ENCODE peak calls at places on chromosomes 12 and 14, in four cellular contexts. T, S, A and U are unnamed samples. For H3K4me1 and H3K36me3, the result is how much of the 10 kb centered on the place peaks cover.

GRCh38 chr12:132955094-132955932 is 793 bp downstream of the ZNF605 start:
- DNase-seq in T (peak), S (no peak), A (no peak), U (no peak)

GRCh38 chr14:35046048-35046750 is at the start of gene FAM177A1:
- DNase-seq in T (peak), S (peak), A (peak), U (peak)

GRCh38 chr12:48961801-48962200 is 4.5 kb upstream of the ARF3 start:
- DNase-seq in T (no peak), S (no peak), A (no peak), U (no peak)

GRCh38 chr12:120996133-120996746 is 17.9 kb downstream of the HNF1A start:
- DNase-seq in T (no peak), S (no peak), A (no peak), U (no peak)

GRCh38 chr14:93009471-93010117 is 86.6 kb downstream of the CHGA start:
- DNase-seq in T (no peak), S (no peak), A (no peak), U (no peak)

GRCh38 chr14:90795744-90796143 is 20.5 kb downstream of the TTC7B start:
- DNase-seq in T (no peak), S (no peak), A (no peak), U (no peak)

GRCh38 chr14:58133739-58134138 is 18.3 kb downstream of the ARMH4 start:
- DNase-seq in T (no peak), S (no peak), A (no peak), U (no peak)

GRCh38 chr14:28101992-28102391 is 664.6 kb upstream of the FOXG1 start:
- DNase-seq in T (no peak), S (no peak), A (no peak), U (no peak)

GRCh38 chr14:80926706-80927384 is 14.7 kb downstream of the CEP128 start:
- DNase-seq in T (no peak), S (no peak), A (no peak), U (no peak)

GRCh38 chr12:112303004-112303403 is 79.2 kb downstream of the HECTD4 start:
- DNase-seq in T (no peak), S (no peak), A (peak), U (peak)

GRCh38 chr12:45232771-45233372 is 17.0 kb downstream of the ANO6 start:
- DNase-seq in T (peak), S (no peak), A (peak), U (peak)

GRCh38 chr12:98863167-98863566 is 218.1 kb downstream of the APAF1 start:
- DNase-seq in T (no peak), S (no peak), A (no peak), U (peak)

GRCh38 chr14:92958373-92959188 is 35.6 kb downstream of the CHGA start:
- DNase-seq in T (no peak), S (no peak), A (no peak), U (no peak)

GRCh38 chr12:110005319-110005973 is 6.2 kb downstream of the ANKRD13A start:
- DNase-seq in T (no peak), S (no peak), A (no peak), U (no peak)

GRCh38 chr12:17030338-17030737 is 424.4 kb upstream of the LMO3 start:
- DNase-seq in T (no peak), S (no peak), A (no peak), U (no peak)

GRCh38 chr14:65791551-65791981 is 379.0 kb downstream of the FUT8 start:
- DNase-seq in T (no peak), S (no peak), A (peak), U (no peak)

GRCh38 chr12:122001379-122002209 is 20.1 kb upstream of the BCL7A start:
- DNase-seq in T (no peak), S (no peak), A (no peak), U (no peak)

GRCh38 chr14:65382586-65382985 is 29.9 kb upstream of the FUT8 start:
- DNase-seq in T (no peak), S (no peak), A (no peak), U (no peak)

GRCh38 chr12:52603314-52603713 is 2.1 kb upstream of the KRT72 start:
- DNase-seq in T (no peak), S (no peak), A (no peak), U (no peak)

GRCh38 chr12:70664463-70664862 is 27.2 kb upstream of the PTPRB start:
- DNase-seq in T (no peak), S (no peak), A (no peak), U (no peak)

GRCh38 chr12:6771091-6771495 is 1.2 kb upstream of the LAG3 start:
- DNase-seq in T (no peak), S (no peak), A (no peak), U (no peak)
- H3K4me1 ChIP-seq in T (half or more), S (under half), A (under half), U (under half)

GRCh38 chr14:73124180-73124894 is 12.0 kb upstream of the PSEN1 start:
- DNase-seq in T (no peak), S (no peak), A (no peak), U (no peak)
- TF ChIP-seq SUZ12 in T (no peak), S (no peak), A (no peak), U (no peak)

DNA sequence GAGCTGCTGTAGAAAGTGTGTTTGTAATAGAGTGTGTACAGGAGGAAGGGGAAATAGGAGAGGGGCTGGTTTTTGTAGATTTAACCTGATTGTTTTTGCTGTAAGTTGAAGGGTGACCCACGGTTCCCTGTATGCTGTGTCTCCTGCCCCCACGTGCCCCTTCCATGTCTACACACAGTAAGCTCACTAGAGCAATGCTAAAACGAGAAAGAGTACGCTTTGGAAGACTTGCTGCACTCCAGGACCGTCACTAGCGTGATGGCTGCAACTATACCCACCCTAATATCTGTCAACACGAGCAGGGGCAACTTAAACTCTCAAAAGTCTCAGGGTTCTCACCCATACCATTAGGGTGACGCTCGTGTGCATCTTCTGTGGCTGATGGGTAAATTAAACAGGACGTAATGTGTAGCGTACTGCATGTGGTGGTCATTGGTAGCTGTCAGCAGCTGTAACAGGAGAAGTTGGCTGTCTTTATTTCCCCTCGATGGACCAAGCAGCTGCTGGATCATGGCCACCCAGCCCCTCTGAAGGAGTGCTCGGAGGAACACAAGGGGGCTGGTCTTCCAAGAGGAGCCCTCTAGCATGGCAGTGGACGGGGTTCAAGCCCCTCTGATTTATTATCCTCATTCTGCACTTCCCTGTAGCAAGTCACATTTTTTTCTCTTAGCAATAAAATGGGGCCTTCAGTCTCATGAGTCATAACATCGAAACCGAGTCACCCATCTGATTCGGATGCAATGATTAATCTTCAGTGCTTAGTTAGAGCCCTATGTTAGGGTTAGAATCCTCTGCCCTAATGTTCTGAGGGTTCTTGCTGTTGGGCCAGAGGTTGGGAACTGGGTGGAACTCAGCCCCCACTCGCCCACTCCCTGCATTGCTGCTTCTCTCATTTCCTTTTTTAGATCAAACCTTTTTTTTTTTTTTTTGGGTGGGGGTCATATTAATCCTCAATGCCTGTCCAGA is 14.0 kb downstream of the CCND2 start:
- DNase-seq in T (no peak), S (no peak), A (no peak), U (no peak)
- H3K36me3 ChIP-seq in T (under half), S (under half), A (half or more), U (half or more)

DNA sequence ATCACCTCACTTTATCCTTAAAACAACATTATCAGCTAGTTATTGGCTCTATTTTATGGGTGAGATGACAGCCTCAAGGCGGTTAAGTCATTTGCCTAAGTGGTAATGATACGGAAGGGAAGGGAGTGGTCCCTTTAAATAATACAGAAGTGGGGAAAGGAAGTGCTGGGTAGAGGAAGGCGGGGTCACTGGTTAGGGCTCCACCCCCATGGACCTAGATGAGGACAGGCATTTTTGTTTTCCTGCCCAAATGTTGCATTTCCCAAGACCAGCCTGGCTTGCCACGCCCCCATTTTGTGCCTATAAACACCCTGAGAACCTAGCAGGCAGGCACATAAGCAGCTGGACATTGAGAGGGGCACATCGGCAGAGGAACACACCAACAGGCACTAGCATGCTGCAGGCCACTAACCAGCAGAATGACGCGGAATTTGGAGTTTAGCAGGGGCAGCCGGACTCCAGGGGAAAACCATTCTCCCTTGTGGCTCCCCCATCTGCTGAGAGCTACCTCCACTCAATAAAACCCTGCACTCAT is 100.9 kb downstream of the EPS8 start:
- DNase-seq in T (no peak), S (no peak), A (no peak), U (no peak)
- H3K4me1 ChIP-seq in T (half or more), S (under half), A (under half), U (under half)

GRCh38 chr12:116384629-116385485 is 107.4 kb upstream of the MED13L start:
- DNase-seq in T (no peak), S (no peak), A (no peak), U (no peak)
- TF ChIP-seq SUZ12 in T (no peak), S (no peak), A (no peak), U (no peak)

GRCh38 chr14:49585803-49586672 is at the start of gene RPS29:
- DNase-seq in T (peak), S (peak), A (peak), U (peak)
- H3K36me3 ChIP-seq in T (under half), S (under half), A (under half), U (under half)

GRCh38 chr12:10716704-10717315 is 6.3 kb downstream of the YBX3 start:
- DNase-seq in T (no peak), S (no peak), A (no peak), U (peak)
- H3K4me1 ChIP-seq in T (under half), S (under half), A (under half), U (under half)

GRCh38 chr12:12007001-12007712 is 63.6 kb upstream of the BCL2L14 start:
- DNase-seq in T (no peak), S (no peak), A (peak), U (no peak)
- TF ChIP-seq SUZ12 in T (no peak), S (no peak), A (no peak), U (no peak)

GRCh38 chr12:101590383-101590782 is 4.4 kb upstream of the MYBPC1 start:
- DNase-seq in T (no peak), S (no peak), A (no peak), U (no peak)
- H3K36me3 ChIP-seq in T (under half), S (under half), A (under half), U (under half)

DNA sequence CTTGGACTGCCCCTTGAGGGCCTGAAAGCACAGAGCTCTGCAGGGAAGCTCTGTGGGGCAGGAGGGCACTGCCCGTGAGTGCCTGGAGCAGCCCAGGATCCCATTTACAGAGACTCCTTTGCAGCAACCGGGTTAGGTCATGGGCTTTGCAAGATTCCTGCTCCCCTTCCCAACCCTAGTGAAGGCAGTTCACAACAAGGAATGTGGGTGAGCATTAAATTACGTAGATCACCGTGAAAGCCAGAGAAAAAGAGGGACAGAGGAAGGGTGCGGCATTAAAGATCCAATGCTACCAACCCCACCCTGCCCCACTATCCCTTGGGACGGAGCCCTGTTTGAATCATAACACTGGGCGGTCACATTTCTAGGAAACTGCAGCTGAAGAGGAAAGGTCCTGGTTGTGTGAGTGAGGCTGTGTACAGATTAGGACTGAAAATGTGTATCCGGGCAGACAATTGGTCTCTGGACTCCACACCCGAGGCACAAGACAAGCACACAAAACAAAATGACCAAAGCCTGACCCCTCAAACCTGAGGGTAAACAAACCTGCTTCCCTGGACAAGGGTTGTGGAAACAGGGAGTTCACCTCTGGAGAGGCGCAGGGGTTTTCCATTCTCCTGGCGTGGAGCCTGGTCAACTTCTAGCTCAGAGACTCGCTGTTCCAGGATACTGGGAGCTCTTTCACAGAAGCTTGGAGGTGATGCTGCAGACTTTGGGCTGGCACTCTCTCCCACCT is 16.8 kb downstream of the NINJ2 start:
- DNase-seq in T (peak), S (no peak), A (no peak), U (no peak)
- H3K4me1 ChIP-seq in T (half or more), S (under half), A (half or more), U (under half)